ENCODE peak calls at places on chromosomes 1 and 21, in four cellular contexts. F is keratinocyte, K is heart right ventricle, W is BE2C. U is an unnamed sample.
A peak's percentile ranks its signal among the peaks of the same experiment; 100 is the strongest.

GRCh38 chr1:91569411-91570104 is 68.9 kb downstream of the CDC7 start:
- DNase-seq in F (peak; percentile 61), K (peak; percentile 85), W (no peak), U (peak; percentile 68)

GRCh38 chr1:176479920-176480319 is 16.9 kb downstream of the PAPPA2 start:
- DNase-seq in F (no peak), K (no peak), W (no peak), U (no peak)

GRCh38 chr1:194816859-194817258 is 1630.4 kb upstream of the B3GALT2 start:
- DNase-seq in F (no peak), K (no peak), W (no peak), U (no peak)

GRCh38 chr1:5988596-5989285 is 3.5 kb downstream of the NPHP4 start:
- DNase-seq in F (no peak), K (no peak), W (no peak), U (peak; percentile 42)

GRCh38 chr1:60394436-60394835 is 320.9 kb upstream of the C1orf87 start:
- DNase-seq in F (no peak), K (no peak), W (no peak), U (no peak)

GRCh38 chr1:33654267-33654832 is 181.9 kb downstream of the ZSCAN20 start:
- DNase-seq in F (no peak), K (no peak), W (no peak), U (no peak)

GRCh38 chr1:5501206-5501980 is 490.8 kb downstream of the NPHP4 start:
- DNase-seq in F (no peak), K (no peak), W (no peak), U (no peak)

GRCh38 chr1:223482766-223483165 is 89.6 kb downstream of the CCDC185 start:
- DNase-seq in F (no peak), K (no peak), W (no peak), U (no peak)

GRCh38 chr1:66000033-66000637 is 207.4 kb downstream of the PDE4B start:
- DNase-seq in F (no peak), K (no peak), W (no peak), U (no peak)

GRCh38 chr1:98991127-98992003 is 13.3 kb downstream of the PLPPR5 start:
- DNase-seq in F (peak; percentile 54), K (no peak), W (peak; percentile 23), U (no peak)

GRCh38 chr1:203325418-203326091 is 20.2 kb downstream of the BTG2 start:
- DNase-seq in F (no peak), K (peak; percentile 69), W (peak; percentile 70), U (no peak)

GRCh38 chr1:58779837-58780585 is 3.8 kb downstream of the JUN start:
- DNase-seq in F (no peak), K (peak; percentile 48), W (no peak), U (peak; percentile 58)

GRCh38 chr1:203607169-203607873 is 19.3 kb upstream of the ATP2B4 start:
- DNase-seq in F (no peak), K (no peak), W (peak; percentile 32), U (no peak)

GRCh38 chr1:244349103-244349531 is 102.6 kb downstream of the ADSS2 start:
- DNase-seq in F (no peak), K (peak; percentile 11), W (no peak), U (no peak)

DNA sequence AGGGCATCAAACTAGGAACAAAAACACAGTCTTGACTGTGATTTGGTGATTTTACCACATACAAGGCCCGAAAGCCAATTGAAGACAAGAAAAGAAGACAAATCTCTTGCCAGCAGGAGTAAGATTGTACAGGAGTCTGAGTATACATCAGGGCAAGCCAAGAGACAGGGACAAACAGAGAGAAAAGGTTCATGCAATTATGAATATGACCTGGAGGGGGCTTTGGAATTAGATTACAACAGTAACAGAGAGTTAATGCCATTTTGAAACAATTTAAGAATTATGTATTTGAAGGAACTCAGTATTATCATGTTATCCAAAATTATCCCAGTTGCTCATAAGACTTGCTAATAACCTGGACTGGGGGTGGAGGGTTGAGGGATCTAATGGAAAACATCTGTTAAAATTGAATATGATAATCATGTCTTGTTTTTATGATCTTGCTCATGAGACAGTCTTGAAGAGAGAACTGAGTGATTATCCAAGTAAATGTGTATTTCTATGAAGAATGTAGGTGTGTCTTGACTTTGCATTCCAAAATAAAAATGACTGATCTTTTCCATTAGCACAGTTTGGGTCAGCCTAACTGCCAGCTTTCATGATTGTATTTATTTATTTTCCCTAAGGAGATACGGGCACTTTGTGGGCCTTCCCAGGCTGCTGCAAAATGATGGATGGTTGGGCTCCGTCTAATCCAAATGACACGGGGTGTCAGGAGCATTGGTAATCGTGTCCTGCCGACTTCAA is 117.7 kb downstream of the ERG start:
- DNase-seq in F (no peak), K (no peak), W (no peak), U (no peak)
- H3K4me1 ChIP-seq in F (peaks cover 2% of the 10 kb centered on the region), K (peaks cover 30% of the 10 kb centered on the region), W (no peaks in the 10 kb centered on the region), U (no peaks in the 10 kb centered on the region)

GRCh38 chr1:145981299-145981600 is 15.1 kb downstream of the TXNIP start:
- DNase-seq in F (no peak), K (no peak), W (no peak), U (peak; percentile 21)
- H3K4me1 ChIP-seq in F (peaks cover 62% of the 10 kb centered on the region), K (peaks cover 91% of the 10 kb centered on the region), W (peaks cover 25% of the 10 kb centered on the region), U (peaks cover 35% of the 10 kb centered on the region)

DNA sequence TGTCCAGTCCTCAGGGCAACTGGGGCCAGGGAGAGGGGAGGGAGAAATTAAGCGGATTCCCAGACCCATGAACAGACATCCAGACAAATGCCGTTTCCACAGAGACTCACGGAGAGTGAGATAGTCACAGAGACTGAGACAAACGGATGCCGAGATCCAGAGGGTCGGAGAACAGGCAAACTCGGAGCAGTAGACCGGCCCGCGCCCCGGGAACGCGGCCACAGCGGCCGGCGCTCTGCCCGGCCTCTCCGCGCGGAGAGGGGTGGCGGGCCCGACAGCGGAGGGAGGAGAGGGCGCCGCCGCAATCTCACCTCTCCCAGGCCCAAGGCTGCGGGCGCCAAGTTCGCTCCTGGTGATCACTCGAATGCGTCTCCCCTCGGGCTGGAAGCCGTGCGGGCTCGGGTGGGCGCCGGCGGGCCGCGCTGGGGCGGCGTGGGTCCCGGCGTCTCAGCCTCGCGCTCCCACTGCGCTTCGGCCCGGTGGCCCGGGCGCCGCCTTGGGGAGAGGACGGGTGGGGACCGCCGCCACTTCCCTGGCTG is 796 bp upstream of the FOXD2 start:
- DNase-seq in F (no peak), K (no peak), W (no peak), U (no peak)
- H3K4me1 ChIP-seq in F (peaks cover 40% of the 10 kb centered on the region), K (peaks cover 52% of the 10 kb centered on the region), W (no peaks in the 10 kb centered on the region), U (peaks cover 5% of the 10 kb centered on the region)

GRCh38 chr1:234489692-234490065 is 10.7 kb upstream of the TARBP1 start:
- DNase-seq in F (no peak), K (no peak), W (no peak), U (no peak)

GRCh38 chr1:234486858-234487830 is 8.2 kb upstream of the TARBP1 start:
- DNase-seq in F (no peak), K (peak; percentile 47), W (peak; percentile 34), U (no peak)

GRCh38 chr1:234490789-234491479 is 12.0 kb upstream of the TARBP1 start:
- DNase-seq in F (no peak), K (no peak), W (no peak), U (no peak)

GRCh38 chr1:234488054-234488953 is 9.3 kb upstream of the TARBP1 start:
- DNase-seq in F (no peak), K (no peak), W (no peak), U (no peak)

GRCh38 chr1:234488954-234489691 is 10.1 kb upstream of the TARBP1 start:
- DNase-seq in F (no peak), K (no peak), W (no peak), U (no peak)
- H3K4me1 ChIP-seq in F (peaks cover 25% of the 10 kb centered on the region), K (peaks cover 11% of the 10 kb centered on the region), W (peaks cover 2% of the 10 kb centered on the region), U (no peaks in the 10 kb centered on the region)

GRCh38 chr21:38818336-38818723 is 12.6 kb downstream of the ETS2 start:
- DNase-seq in F (no peak), K (no peak), W (no peak), U (no peak)

GRCh38 chr21:38821248-38821647 is 15.5 kb downstream of the ETS2 start:
- DNase-seq in F (no peak), K (no peak), W (no peak), U (no peak)

GRCh38 chr21:38820471-38821239 is 14.9 kb downstream of the ETS2 start:
- DNase-seq in F (no peak), K (no peak), W (no peak), U (no peak)

GRCh38 chr21:38819051-38819718 is 13.5 kb downstream of the ETS2 start:
- DNase-seq in F (no peak), K (no peak), W (no peak), U (no peak)

DNA sequence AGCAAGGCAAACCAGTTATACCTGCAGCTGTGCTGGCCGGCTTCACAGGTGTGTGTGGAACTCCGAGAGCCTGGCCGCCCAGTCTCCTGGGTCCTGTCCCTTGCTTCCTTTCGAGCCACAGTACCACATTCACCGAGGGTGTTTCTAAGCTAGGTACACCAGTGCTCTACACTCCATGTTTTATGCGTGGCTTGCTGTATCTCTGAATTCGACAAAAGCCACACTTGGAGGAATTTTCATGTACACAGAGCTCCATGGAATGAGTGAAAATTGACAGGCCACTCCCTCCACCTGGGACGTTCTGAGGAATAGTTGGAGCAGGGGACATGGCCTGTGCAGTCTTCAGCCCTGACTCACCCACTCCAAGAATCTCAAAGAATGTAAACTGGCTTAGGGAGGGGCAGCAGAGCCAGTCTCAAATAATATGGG is 14.0 kb downstream of the ETS2 start:
- DNase-seq in F (no peak), K (no peak), W (no peak), U (no peak)
- H3K4me1 ChIP-seq in F (peaks cover 30% of the 10 kb centered on the region), K (peaks cover 82% of the 10 kb centered on the region), W (no peaks in the 10 kb centered on the region), U (peaks cover 39% of the 10 kb centered on the region)

GRCh38 chr1:184958554-184959353 is 15.6 kb downstream of the NIBAN1 start:
- DNase-seq in F (no peak), K (no peak), W (no peak), U (no peak)
- H3K4me1 ChIP-seq in F (peaks cover 19% of the 10 kb centered on the region), K (peaks cover 61% of the 10 kb centered on the region), W (no peaks in the 10 kb centered on the region), U (peaks cover 16% of the 10 kb centered on the region)

DNA sequence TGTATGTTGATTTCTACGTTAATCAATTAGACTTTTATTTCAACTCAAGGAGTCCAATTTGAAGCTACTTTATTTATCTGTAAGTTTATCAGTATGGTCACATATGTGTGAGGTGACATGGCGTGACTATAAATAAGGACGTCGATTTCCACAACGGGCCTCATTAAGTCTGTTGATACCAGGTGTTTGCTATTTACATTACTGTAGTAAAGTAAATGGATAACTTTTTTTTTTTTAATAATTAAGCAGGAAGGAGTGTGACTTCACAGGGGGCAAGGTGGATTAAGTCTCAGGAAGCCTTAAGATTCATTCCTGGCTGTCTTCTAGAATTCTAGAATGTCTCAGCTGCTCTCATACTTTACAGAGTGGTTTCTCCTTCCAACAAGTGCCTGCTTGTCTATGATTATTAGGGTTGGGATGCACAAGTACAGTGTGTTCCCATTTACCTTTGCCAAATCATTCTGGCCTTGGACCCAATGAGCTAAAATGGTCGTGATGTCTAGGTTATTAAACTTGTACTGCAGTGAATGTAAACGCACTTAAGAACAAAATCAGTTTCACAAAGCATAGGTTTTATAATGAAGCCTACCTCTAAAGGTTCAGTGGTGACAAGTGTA is 15.5 kb downstream of the MAP3K7CL start:
- DNase-seq in F (peak; percentile 78), K (no peak), W (no peak), U (no peak)
- H3K4me1 ChIP-seq in F (peaks cover 54% of the 10 kb centered on the region), K (peaks cover 56% of the 10 kb centered on the region), W (no peaks in the 10 kb centered on the region), U (peaks cover 38% of the 10 kb centered on the region)

U was measured in RWPE2.